ENCODE peak calls at places on chromosomes 7 and 10, in four cellular contexts. L is GM12891, N is transverse colon, O is lower leg skin. R is an unnamed sample.

GRCh38 chr7:23373151-23374004 is 74.2 kb downstream of the MALSU1 start:
- DNase-seq in O (no peak), L (no peak), N (no peak), R (no peak)

GRCh38 chr10:35352097-35352496 is 15.8 kb downstream of the CCNY start:
- DNase-seq in N (no peak), O (no peak), L (no peak), R (no peak)

GRCh38 chr10:96285331-96285752 is 14.0 kb upstream of the BLNK start:
- DNase-seq in N (peak), L (no peak), O (no peak), R (no peak)

GRCh38 chr7:92904292-92905131 is 68.1 kb upstream of the CDK6 start:
- DNase-seq in N (no peak), L (peak), O (no peak), R (no peak)

GRCh38 chr10:6755891-6756460 is 175.9 kb upstream of the PRKCQ start:
- DNase-seq in N (peak), O (no peak), L (no peak), R (no peak)

GRCh38 chr7:57651006-57651405 is 201.0 kb downstream of the ZNF716 start:
- DNase-seq in L (no peak), O (no peak), N (no peak), R (no peak)

GRCh38 chr10:110487411-110488123 is 10.1 kb upstream of the DUSP5 start:
- DNase-seq in O (no peak), L (no peak), N (no peak), R (no peak)

GRCh38 chr7:3931843-3932242 is 630.8 kb downstream of the SDK1 start:
- DNase-seq in N (no peak), O (no peak), L (no peak), R (no peak)

GRCh38 chr7:114889646-114890285 is 32.1 kb upstream of the MDFIC start:
- DNase-seq in L (no peak), O (no peak), N (no peak), R (no peak)

GRCh38 chr10:7670157-7670556 is 3.4 kb upstream of the ITIH5 start:
- DNase-seq in O (no peak), L (no peak), N (no peak), R (no peak)

DNA sequence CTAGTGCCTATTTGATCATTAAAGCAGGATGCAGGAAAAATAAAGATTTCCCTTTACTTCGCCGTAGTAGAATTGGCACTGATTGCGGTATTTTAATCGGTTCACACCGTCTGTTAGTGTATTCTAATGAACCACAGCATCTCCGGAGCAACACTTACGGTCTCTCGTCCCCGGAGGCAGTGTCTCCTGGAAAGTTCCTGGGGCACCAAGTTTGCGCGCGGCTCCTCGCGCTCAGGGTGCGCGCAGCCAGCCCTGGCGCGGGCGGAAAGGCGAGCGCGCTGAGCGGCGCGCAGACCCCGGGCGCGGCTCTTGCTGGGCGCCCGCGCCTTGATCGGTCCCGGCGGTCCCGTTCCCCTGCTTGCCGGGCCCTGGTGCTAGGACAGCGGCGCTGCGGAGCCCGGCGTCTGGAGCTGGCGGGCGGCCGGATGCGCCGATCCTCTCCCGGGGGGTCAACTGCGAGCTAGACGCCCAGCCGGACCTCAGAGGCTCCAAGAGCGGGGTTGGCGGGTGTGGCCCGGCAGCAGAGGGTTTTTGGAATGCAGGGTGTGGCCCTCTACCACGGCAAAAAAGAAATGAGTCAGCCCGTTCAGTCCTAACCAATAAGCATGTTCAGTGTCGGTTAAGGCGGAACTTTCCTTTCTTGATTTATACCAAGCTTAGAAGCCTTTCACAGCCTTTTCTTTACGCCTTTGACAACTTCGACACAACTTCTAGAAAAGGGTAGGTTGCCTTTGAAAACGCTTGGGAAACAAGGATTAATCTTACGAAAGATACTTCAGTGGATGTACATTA is 166.8 kb upstream of the ASAH2 start:
- DNase-seq in L (peak), N (peak), O (peak), R (peak)
- TF ChIP-seq POLR2A in L (no peak), N (no peak), O (no peak), R (no peak)

DNA sequence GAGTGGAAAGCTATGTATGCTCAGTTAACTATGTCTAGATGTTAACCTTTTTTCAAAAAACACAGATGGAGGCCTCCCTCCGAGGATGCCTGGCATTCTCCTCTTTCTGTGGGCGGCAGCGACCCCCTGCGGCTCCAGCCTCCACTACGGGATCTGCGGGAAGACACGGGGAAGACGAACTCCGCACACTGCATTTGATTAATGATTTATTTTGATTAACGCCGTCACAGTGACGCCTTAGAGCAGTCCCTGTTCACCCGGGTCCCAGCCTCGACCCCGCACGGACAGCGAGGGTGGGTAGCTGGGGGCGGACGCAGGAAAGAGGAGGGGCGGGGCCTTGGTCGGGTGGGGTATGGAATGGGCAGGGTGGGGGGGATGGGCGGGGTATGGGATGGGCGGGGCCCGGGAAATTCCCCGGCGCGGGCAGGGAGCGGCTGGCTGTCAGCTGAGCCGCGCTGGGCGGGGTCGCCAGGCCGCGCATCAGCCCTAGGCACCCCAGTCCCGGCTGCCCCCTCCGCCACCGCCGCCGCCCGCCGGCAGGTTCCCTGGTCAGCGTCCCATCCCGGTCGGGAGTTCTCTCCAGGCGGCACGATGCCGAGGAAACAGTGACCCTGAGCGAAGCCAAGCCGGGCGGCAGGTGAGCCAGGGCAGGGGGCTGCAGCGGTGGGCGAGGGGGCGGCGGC is at the start of gene OPTN:
- DNase-seq in N (peak), O (peak), L (peak), R (peak)
- TF ChIP-seq POLR2A in N (peak), O (no peak), L (no peak), R (no peak)

GRCh38 chr10:3785251-3785848 is 341 bp upstream of the KLF6 start:
- DNase-seq in L (peak), O (peak), N (peak), R (peak)

GRCh38 chr10:3785849-3786290 is 861 bp upstream of the KLF6 start:
- DNase-seq in L (no peak), N (peak), O (no peak), R (no peak)

GRCh38 chr10:3783721-3784432 is 1.1 kb downstream of the KLF6 start:
- DNase-seq in L (no peak), N (peak), O (peak), R (peak)

GRCh38 chr10:3783313-3783689 is 1.7 kb downstream of the KLF6 start:
- DNase-seq in L (no peak), N (peak), O (no peak), R (peak)

GRCh38 chr10:3784510-3785250 is at the start of gene KLF6:
- DNase-seq in N (peak), O (peak), L (no peak), R (peak)
- TF ChIP-seq POLR2A in N (peak), O (peak), L (peak), R (no peak)

GRCh38 chr7:51007708-51008505 is 225.2 kb upstream of the GRB10 start:
- DNase-seq in O (peak), L (no peak), N (no peak), R (no peak)

GRCh38 chr7:51012569-51013217 is 230.0 kb upstream of the GRB10 start:
- DNase-seq in L (no peak), N (no peak), O (peak), R (no peak)

GRCh38 chr7:51010534-51010933 is 227.8 kb upstream of the GRB10 start:
- DNase-seq in O (peak), N (no peak), L (no peak), R (no peak)

GRCh38 chr7:51011710-51012350 is 229.1 kb upstream of the GRB10 start:
- DNase-seq in L (no peak), N (no peak), O (peak), R (no peak)

GRCh38 chr7:51009716-51010496 is 227.2 kb upstream of the GRB10 start:
- DNase-seq in L (no peak), O (peak), N (no peak), R (peak)
- TF ChIP-seq POLR2A in L (no peak), O (no peak), N (no peak), R (no peak)

GRCh38 chr7:13161125-13161524 is 473.7 kb downstream of the ARL4A start:
- DNase-seq in L (no peak), O (no peak), N (no peak), R (no peak)
- TF ChIP-seq POLR2A in L (no peak), O (no peak), N (no peak), R (no peak)

DNA sequence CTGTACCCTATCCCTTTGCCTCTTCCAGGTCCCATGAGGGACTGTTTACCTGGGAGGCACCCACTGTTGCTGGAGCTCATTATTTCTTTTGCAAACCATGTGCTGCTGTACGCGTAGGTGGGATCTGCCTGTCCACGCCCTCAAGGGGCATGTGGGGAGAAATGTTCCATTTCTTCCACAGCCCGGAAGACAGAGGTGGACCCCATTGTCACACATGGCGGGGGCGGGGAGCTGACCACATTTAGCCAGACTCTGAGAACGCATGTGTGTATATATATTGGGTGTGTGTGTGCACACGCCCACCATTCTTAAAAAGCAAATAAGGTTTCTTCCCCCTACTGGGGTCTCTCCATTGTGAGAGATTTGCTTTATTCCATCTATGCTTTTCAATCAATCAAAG is 2.0 kb downstream of the PLXNA4 start:
- DNase-seq in N (no peak), L (no peak), O (no peak), R (no peak)
- TF ChIP-seq POLR2A in N (no peak), L (no peak), O (no peak), R (no peak)

GRCh38 chr7:102859084-102859798 is 53.6 kb upstream of the LRRC17 start:
- DNase-seq in N (no peak), L (no peak), O (no peak), R (no peak)
- TF ChIP-seq POLR2A in N (no peak), L (no peak), O (no peak), R (no peak)

GRCh38 chr10:76354349-76354748 is 922.9 kb downstream of the LRMDA start:
- DNase-seq in O (no peak), N (no peak), L (no peak), R (no peak)
- TF ChIP-seq POLR2A in O (no peak), N (no peak), L (no peak), R (no peak)

GRCh38 chr7:68256295-68256694 is 1259.7 kb downstream of the TYW1 start:
- DNase-seq in N (no peak), O (no peak), L (no peak), R (no peak)
- TF ChIP-seq POLR2A in N (no peak), O (no peak), L (no peak), R (no peak)

R was measured in thyroid gland.